ENCODE peak calls at places on chromosomes 7 and 10, in ten cellular contexts. R is HT-29; N is NCI-H1092 treated with DMSO at 0.1 percent for 48 hours; Y is cardiac muscle cell; G is D341Med; H is left colon; T is activated CD8-positive, alpha-beta memory T cell treated with anti-CD3 and anti-CD28 coated beads for 48 hours; A is AML-193; E is right lobe of liver; U is glomerular endothelial cell. L is an unnamed sample.

GRCh38 chr10:104406715-104407517 is 53.3 kb downstream of the CFAP58 start:
- DNase-seq in R (peak), N (peak), E (no peak), Y (peak), G (peak), A (peak), H (no peak), U (no peak), T (no peak), L (no peak)

GRCh38 chr7:26061340-26062239 is 90.4 kb upstream of the NFE2L3 start:
- DNase-seq in G (peak), E (peak), T (peak), H (peak), N (peak), R (peak), U (no peak), Y (peak), A (peak), L (peak)

GRCh38 chr10:16686081-16686902 is 130.9 kb downstream of the RSU1 start:
- DNase-seq in A (no peak), N (peak), Y (no peak), R (no peak), T (no peak), G (no peak), E (no peak), H (no peak), U (no peak), L (no peak)

GRCh38 chr7:155998766-155999630 is 186.7 kb upstream of the SHH start:
- DNase-seq in R (peak), G (no peak), A (no peak), U (no peak), T (no peak), H (no peak), N (no peak), Y (no peak), E (no peak), L (no peak)

GRCh38 chr10:120963587-120964220 is 112.5 kb downstream of the WDR11 start:
- DNase-seq in Y (no peak), G (no peak), U (no peak), R (peak), N (no peak), E (no peak), H (no peak), A (no peak), T (no peak), L (no peak)

GRCh38 chr10:26217396-26218105 is 977 bp downstream of the GAD2 start:
- DNase-seq in Y (no peak), U (no peak), H (no peak), R (no peak), G (peak), E (no peak), T (no peak), A (no peak), N (peak), L (no peak)

GRCh38 chr7:959271-959670 is 4.8 kb upstream of the ADAP1 start:
- DNase-seq in N (no peak), H (peak), T (no peak), E (no peak), G (no peak), U (no peak), Y (no peak), A (no peak), R (no peak), L (no peak)

GRCh38 chr7:139523199-139523941 is at the start of gene CLEC2L:
- DNase-seq in E (no peak), R (no peak), U (no peak), H (no peak), G (peak), Y (no peak), N (no peak), T (no peak), A (no peak), L (no peak)

GRCh38 chr10:97607076-97607635 is 17.6 kb downstream of the C10orf62 start:
- DNase-seq in Y (no peak), R (no peak), G (no peak), U (no peak), N (no peak), H (no peak), A (no peak), E (no peak), T (no peak), L (no peak)

GRCh38 chr7:22932896-22933295 is 81.0 kb downstream of the HYCC1 start:
- DNase-seq in N (no peak), A (no peak), G (no peak), U (no peak), Y (no peak), E (no peak), H (no peak), R (no peak), T (no peak), L (no peak)

GRCh38 chr10:106795619-106796018 is 368.9 kb downstream of the SORCS1 start:
- DNase-seq in N (no peak), Y (peak), U (no peak), H (peak), A (no peak), T (no peak), R (peak), E (no peak), G (no peak), L (peak)

GRCh38 chr7:24129597-24129996 is 154.4 kb upstream of the NPY start:
- DNase-seq in G (no peak), U (no peak), R (no peak), H (no peak), Y (no peak), T (no peak), E (no peak), N (no peak), A (no peak), L (no peak)

L was measured in WERI-Rb-1.